ENCODE peak calls at places on chromosomes 12 and 14, in five cellular contexts. Z, H, C, W and D are unnamed samples.
A peak's percentile ranks its signal among the peaks of the same experiment; 100 is the strongest.

GRCh38 chr12:116247377-116247776 is 30.1 kb downstream of the MED13L start:
- DNase-seq in Z (no peak), H (peak; percentile 50), C (no peak), W (no peak), D (no peak)

GRCh38 chr14:60622210-60622919 is 26.9 kb downstream of the SIX1 start:
- DNase-seq in Z (no peak), H (peak; percentile 64), C (peak; percentile 60), W (no peak), D (no peak)

GRCh38 chr12:109264095-109264942 is 44.8 kb downstream of the FOXN4 start:
- DNase-seq in Z (peak; percentile 88), H (peak; percentile 53), C (peak; percentile 13), W (peak; percentile 87), D (peak; percentile 52)

GRCh38 chr12:88658009-88658408 is 77.7 kb upstream of the KITLG start:
- DNase-seq in Z (no peak), H (peak; percentile 58), C (peak; percentile 73), W (peak; percentile 86), D (no peak)

GRCh38 chr12:67069451-67070306 is 199.5 kb upstream of the CAND1 start:
- DNase-seq in Z (peak; percentile 73), H (no peak), C (no peak), W (peak; percentile 50), D (peak; percentile 64)

GRCh38 chr14:25841226-25841625 is 756.6 kb downstream of the NOVA1 start:
- DNase-seq in Z (no peak), H (no peak), C (no peak), W (no peak), D (no peak)

GRCh38 chr12:112555621-112556233 is 137.0 kb downstream of the PTPN11 start:
- DNase-seq in Z (no peak), H (no peak), C (no peak), W (peak; percentile 22), D (no peak)

GRCh38 chr12:124487834-124488165 is 79.6 kb downstream of the NCOR2 start:
- DNase-seq in Z (no peak), H (no peak), C (no peak), W (no peak), D (no peak)

GRCh38 chr12:56863789-56864188 is 70.4 kb downstream of the SDR9C7 start:
- DNase-seq in Z (no peak), H (no peak), C (no peak), W (no peak), D (no peak)

GRCh38 chr12:102216086-102216691 is 18.6 kb upstream of the PMCH start:
- DNase-seq in Z (peak; percentile 12), H (peak; percentile 80), C (peak; percentile 61), W (peak; percentile 24), D (no peak)

GRCh38 chr12:116736962-116737773 is 701 bp downstream of the SPRING1 start:
- DNase-seq in Z (peak; percentile 39), H (no peak), C (no peak), W (no peak), D (peak; percentile 21)

GRCh38 chr12:93502802-93503623 is 35.7 kb downstream of the MRPL42 start:
- DNase-seq in Z (peak; percentile 62), H (peak; percentile 67), C (peak; percentile 9), W (peak; percentile 65), D (peak; percentile 72)

GRCh38 chr14:95442633-95443021 is 73.8 kb downstream of the SYNE3 start:
- DNase-seq in Z (peak; percentile 92), H (peak; percentile 83), C (peak; percentile 44), W (peak; percentile 81), D (peak; percentile 74)

DNA sequence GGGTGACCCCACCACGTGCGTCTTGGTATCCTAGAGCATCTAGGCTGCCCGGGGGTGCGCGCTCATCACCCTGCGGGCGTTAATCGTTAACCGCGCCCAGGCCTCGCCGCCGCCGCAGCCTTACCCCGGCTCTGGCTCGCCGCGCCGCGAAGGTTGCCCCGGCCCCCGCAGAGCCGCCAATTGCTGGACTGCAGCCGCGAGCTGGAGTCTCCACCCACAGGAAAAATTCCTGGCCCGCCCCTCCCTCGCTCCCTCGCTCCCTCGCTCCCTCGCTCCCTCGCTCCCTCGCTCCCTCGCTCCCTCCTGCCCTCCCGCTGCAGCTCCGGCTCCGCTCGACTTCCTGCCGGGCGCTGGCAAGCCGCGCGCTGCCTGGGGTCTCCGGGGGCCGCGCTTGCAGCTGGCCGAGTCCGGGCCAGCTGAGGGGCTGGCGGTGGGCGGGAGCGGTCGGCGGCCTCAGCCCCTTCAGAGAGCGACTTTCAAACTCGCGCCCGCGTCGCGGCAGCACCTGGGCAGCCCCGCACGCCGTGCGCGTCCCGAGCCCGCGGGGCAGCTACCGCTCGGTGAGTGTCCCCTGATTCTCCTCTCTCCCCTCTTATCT is at the start of gene PLEKHG3:
- DNase-seq in Z (peak; percentile 95), H (peak; percentile 51), C (peak; percentile 69), W (peak; percentile 82), D (no peak)
- TF ChIP-seq CTCF in Z (no peak), H (no peak), C (no peak), W (no peak), D (no peak)

GRCh38 chr14:52269100-52269499 is 1.6 kb downstream of the PTGDR start:
- DNase-seq in Z (no peak), H (no peak), C (no peak), W (no peak), D (no peak)
- TF ChIP-seq EZH2 in Z (no peak), H (no peak), C (no peak), W (no peak), D (no peak)

GRCh38 chr14:106442857-106443256 is 916.5 kb downstream of the TMEM121 start:
- DNase-seq in Z (no peak), H (no peak), C (no peak), W (no peak), D (peak; percentile 94)
- TF ChIP-seq CTCF in Z (no peak), H (no peak), C (no peak), W (no peak), D (peak; percentile 98)

DNA sequence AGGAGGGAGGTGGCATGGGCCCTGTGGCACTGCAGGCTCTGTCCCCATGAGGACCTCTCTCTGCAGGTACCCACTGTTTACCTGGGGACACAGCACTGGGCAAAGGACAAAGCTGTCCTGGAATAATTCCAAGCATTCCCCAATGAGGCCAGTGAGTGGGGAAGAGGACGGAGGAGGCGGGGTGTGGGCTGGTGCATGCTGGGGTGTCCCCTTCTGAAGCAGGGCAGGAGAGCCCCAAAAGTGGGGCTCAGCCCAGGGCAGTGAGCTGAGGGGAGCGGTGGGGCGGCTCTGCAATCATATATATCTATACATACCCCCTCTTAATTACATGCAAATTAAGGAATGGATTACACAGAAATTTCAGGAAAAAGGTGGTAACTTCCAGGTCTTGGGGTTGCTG is 315.8 kb downstream of the ADGRD1 start:
- DNase-seq in Z (no peak), H (no peak), C (no peak), W (no peak), D (no peak)
- TF ChIP-seq EZH2 in Z (no peak), H (no peak), C (no peak), W (no peak), D (no peak)

GRCh38 chr12:120314220-120314619 is 12.1 kb downstream of the SIRT4 start:
- DNase-seq in Z (no peak), H (no peak), C (no peak), W (peak; percentile 40), D (no peak)
- TF ChIP-seq CTCF in Z (peak; percentile 13), H (no peak), C (peak; percentile 23), W (peak; percentile 66), D (peak; percentile 49)

GRCh38 chr14:69260246-69260978 is 454 bp downstream of the GALNT16 start:
- DNase-seq in Z (peak; percentile 61), H (peak; percentile 25), C (peak; percentile 8), W (no peak), D (no peak)
- TF ChIP-seq EZH2 in Z (peak; percentile 1), H (no peak), C (no peak), W (peak; percentile 95), D (no peak)

GRCh38 chr14:39102265-39102968 is 618 bp downstream of the SEC23A start:
- DNase-seq in Z (peak; percentile 81), H (peak; percentile 68), C (peak; percentile 29), W (peak; percentile 42), D (no peak)

GRCh38 chr14:39099748-39100147 is 3.3 kb downstream of the SEC23A start:
- DNase-seq in Z (no peak), H (no peak), C (no peak), W (no peak), D (no peak)

GRCh38 chr14:39107624-39108023 is 4.6 kb upstream of the SEC23A start:
- DNase-seq in Z (peak; percentile 55), H (peak; percentile 67), C (peak; percentile 39), W (peak; percentile 67), D (no peak)

GRCh38 chr14:39108791-39109190 is 5.3 kb upstream of the GEMIN2 start:
- DNase-seq in Z (no peak), H (no peak), C (no peak), W (no peak), D (no peak)

DNA sequence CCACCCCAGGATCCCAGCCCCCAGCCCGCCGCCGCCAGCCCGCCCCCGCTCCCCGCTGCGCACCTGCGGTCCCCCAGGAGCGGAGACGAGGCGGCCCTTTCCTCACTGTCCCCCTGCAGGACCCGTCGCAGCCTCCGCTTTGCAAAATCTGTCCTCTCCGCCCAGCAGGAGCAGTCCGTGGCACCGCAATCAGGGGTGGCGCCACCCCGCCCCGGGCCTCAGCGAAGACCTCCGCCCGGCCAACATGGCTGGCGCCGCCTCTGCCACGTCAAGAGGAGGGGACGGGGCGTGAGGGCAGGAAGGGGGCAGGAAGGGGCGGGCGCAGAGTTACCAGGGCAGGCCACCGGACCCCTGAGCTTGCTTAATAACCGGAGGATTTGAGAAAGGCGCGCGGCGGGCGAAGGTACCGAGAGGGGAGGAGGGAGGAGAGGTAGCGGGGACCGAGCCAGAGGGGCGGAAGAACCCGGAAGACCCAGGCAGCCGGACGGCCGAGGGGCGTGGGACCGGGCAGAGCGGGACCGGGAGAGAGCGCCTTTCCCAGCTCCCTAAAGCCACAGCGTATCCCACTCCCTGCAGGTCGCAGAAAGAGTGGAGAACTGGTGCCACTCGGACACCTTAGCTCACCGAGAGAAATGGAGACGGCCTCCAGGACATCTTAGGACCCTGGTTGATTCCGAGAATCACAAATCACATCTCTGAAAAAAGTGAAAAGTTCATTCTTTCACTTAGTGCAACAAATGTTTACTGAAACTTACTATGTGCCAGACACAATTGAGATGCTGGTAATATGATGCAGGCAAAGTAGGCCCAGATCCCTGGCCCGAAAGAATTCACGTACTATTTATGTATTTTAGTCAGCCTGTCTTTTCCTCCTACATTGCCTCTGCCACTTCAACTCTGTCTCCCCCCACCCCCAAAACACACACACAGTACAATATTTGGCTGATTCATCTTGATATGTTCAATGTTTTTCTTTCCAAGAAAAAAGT is at the start of gene SEC23A:
- DNase-seq in Z (peak; percentile 95), H (peak; percentile 88), C (peak; percentile 80), W (peak; percentile 84), D (peak; percentile 88)
- TF ChIP-seq CTCF in Z (no peak), H (no peak), C (no peak), W (no peak), D (peak; percentile 1)

DNA sequence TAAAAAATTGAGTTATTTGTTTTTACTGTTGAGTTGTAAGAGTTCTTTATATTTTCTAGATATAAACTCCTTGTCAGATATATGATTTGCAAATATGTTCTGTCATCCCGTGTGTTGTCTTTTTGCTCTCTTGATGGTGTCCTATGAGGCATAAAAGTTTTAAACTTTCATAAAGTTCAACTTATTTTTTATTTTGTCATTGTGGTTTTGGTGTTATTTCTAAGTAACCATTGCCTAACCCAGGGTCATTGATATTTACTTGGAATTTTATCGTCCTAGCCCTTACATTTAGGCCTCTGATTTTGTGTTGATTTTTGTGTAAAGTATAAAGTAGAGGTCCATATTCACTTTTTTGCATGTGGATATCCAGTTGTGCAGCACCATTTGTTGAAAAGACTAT is 63.1 kb downstream of the SRGAP1 start:
- DNase-seq in Z (no peak), H (peak; percentile 71), C (no peak), W (no peak), D (no peak)
- TF ChIP-seq EZH2 in Z (no peak), H (no peak), C (no peak), W (no peak), D (no peak)

GRCh38 chr12:27671865-27672264 is 24.4 kb upstream of the REP15 start:
- DNase-seq in Z (no peak), H (no peak), C (no peak), W (no peak), D (no peak)
- TF ChIP-seq CTCF in Z (no peak), H (no peak), C (no peak), W (no peak), D (no peak)